ENCODE peak calls at places on chromosomes 11 and 22, in five cellular contexts. One of them, this sample, is unnamed.

GRCh38 chr11:115368616-115369015 is 135.6 kb downstream of the CADM1 start:
- DNase-seq in neuronal stem cell: no peak
- DNase-seq in fibroblast of lung: no peak
- DNase-seq in mesendoderm: no peak
- DNase-seq in SK-N-SH: no peak
- DNase-seq in this sample: no peak

GRCh38 chr11:12076840-12077534 is 33.4 kb upstream of the MICAL2 start:
- DNase-seq in neuronal stem cell: no peak
- DNase-seq in fibroblast of lung: no peak
- DNase-seq in mesendoderm: no peak
- DNase-seq in SK-N-SH: no peak
- DNase-seq in this sample: no peak

GRCh38 chr11:112810951-112811350 is 150.3 kb upstream of the NCAM1 start:
- DNase-seq in neuronal stem cell: no peak
- DNase-seq in fibroblast of lung: no peak
- DNase-seq in mesendoderm: no peak
- DNase-seq in SK-N-SH: no peak
- DNase-seq in this sample: no peak

GRCh38 chr11:77525455-77526091 is 51.7 kb upstream of the PAK1 start:
- DNase-seq in neuronal stem cell: no peak
- DNase-seq in fibroblast of lung: no peak
- DNase-seq in mesendoderm: no peak
- DNase-seq in SK-N-SH: no peak
- DNase-seq in this sample: no peak

GRCh38 chr11:132453411-132453810 is 1078.9 kb downstream of the OPCML start:
- DNase-seq in neuronal stem cell: no peak
- DNase-seq in fibroblast of lung: peak
- DNase-seq in mesendoderm: no peak
- DNase-seq in SK-N-SH: no peak
- DNase-seq in this sample: no peak

GRCh38 chr11:121524233-121524631 is 71.5 kb upstream of the SORL1-AS1 start:
- DNase-seq in neuronal stem cell: no peak
- DNase-seq in fibroblast of lung: no peak
- DNase-seq in mesendoderm: no peak
- DNase-seq in SK-N-SH: peak
- DNase-seq in this sample: no peak

GRCh38 chr11:92453055-92453454 is 228.4 kb downstream of the FAT3 start:
- DNase-seq in neuronal stem cell: no peak
- DNase-seq in fibroblast of lung: peak
- DNase-seq in mesendoderm: no peak
- DNase-seq in SK-N-SH: no peak
- DNase-seq in this sample: no peak

GRCh38 chr11:76205252-76206076 is 838 bp downstream of the WNT11 start:
- DNase-seq in neuronal stem cell: no peak
- DNase-seq in fibroblast of lung: no peak
- DNase-seq in mesendoderm: peak
- DNase-seq in SK-N-SH: no peak
- DNase-seq in this sample: no peak

GRCh38 chr11:110297726-110298297 is 1.4 kb upstream of the RDX start:
- DNase-seq in neuronal stem cell: no peak
- DNase-seq in fibroblast of lung: no peak
- DNase-seq in mesendoderm: peak
- DNase-seq in SK-N-SH: no peak
- DNase-seq in this sample: no peak

GRCh38 chr11:108916935-108917334 is 252.1 kb downstream of the DDX10 start:
- DNase-seq in neuronal stem cell: no peak
- DNase-seq in fibroblast of lung: no peak
- DNase-seq in mesendoderm: no peak
- DNase-seq in SK-N-SH: no peak
- DNase-seq in this sample: no peak

GRCh38 chr11:110147965-110148709 is 54.9 kb downstream of the ZC3H12C start:
- DNase-seq in neuronal stem cell: no peak
- DNase-seq in fibroblast of lung: peak
- DNase-seq in mesendoderm: peak
- DNase-seq in SK-N-SH: no peak
- DNase-seq in this sample: no peak

GRCh38 chr11:4887591-4887990 is 5.9 kb downstream of the OR51T1 start:
- DNase-seq in neuronal stem cell: no peak
- DNase-seq in fibroblast of lung: no peak
- DNase-seq in mesendoderm: no peak
- DNase-seq in SK-N-SH: no peak
- DNase-seq in this sample: no peak

GRCh38 chr11:1560011-1560579 is 12.0 kb downstream of the DUSP8 start:
- DNase-seq in neuronal stem cell: no peak
- DNase-seq in fibroblast of lung: no peak
- DNase-seq in mesendoderm: no peak
- DNase-seq in SK-N-SH: no peak
- DNase-seq in this sample: peak

GRCh38 chr11:11760838-11761237 is 80.9 kb upstream of the USP47 start:
- DNase-seq in neuronal stem cell: no peak
- DNase-seq in fibroblast of lung: no peak
- DNase-seq in mesendoderm: no peak
- DNase-seq in SK-N-SH: no peak
- DNase-seq in this sample: no peak

GRCh38 chr11:44731685-44732411 is 5.1 kb downstream of the TSPAN18 start:
- DNase-seq in neuronal stem cell: no peak
- DNase-seq in fibroblast of lung: no peak
- DNase-seq in mesendoderm: peak
- DNase-seq in SK-N-SH: peak
- DNase-seq in this sample: peak

GRCh38 chr22:42910221-42910942 is 53.3 kb upstream of the ARFGAP3 start:
- DNase-seq in neuronal stem cell: no peak
- DNase-seq in fibroblast of lung: no peak
- DNase-seq in mesendoderm: no peak
- DNase-seq in SK-N-SH: no peak
- DNase-seq in this sample: no peak

GRCh38 chr11:110022548-110022947 is 70.6 kb upstream of the ZC3H12C start:
- DNase-seq in neuronal stem cell: no peak
- DNase-seq in fibroblast of lung: peak
- DNase-seq in mesendoderm: no peak
- DNase-seq in SK-N-SH: no peak
- DNase-seq in this sample: no peak

GRCh38 chr11:2621919-2622318 is 77.9 kb downstream of the KCNQ1OT1 start:
- DNase-seq in neuronal stem cell: no peak
- DNase-seq in fibroblast of lung: no peak
- DNase-seq in mesendoderm: no peak
- DNase-seq in SK-N-SH: no peak
- DNase-seq in this sample: no peak

GRCh38 chr11:371051-371450 is 1.8 kb downstream of the B4GALNT4 start:
- DNase-seq in neuronal stem cell: no peak
- DNase-seq in fibroblast of lung: no peak
- DNase-seq in mesendoderm: no peak
- DNase-seq in SK-N-SH: peak
- DNase-seq in this sample: no peak
- H3K4me2 ChIP-seq in neuronal stem cell: no peak
- H3K4me2 ChIP-seq in fibroblast of lung: no peak
- H3K4me2 ChIP-seq in mesendoderm: no peak
- H3K4me2 ChIP-seq in SK-N-SH: no peak
- H3K4me2 ChIP-seq in this sample: no peak

DNA sequence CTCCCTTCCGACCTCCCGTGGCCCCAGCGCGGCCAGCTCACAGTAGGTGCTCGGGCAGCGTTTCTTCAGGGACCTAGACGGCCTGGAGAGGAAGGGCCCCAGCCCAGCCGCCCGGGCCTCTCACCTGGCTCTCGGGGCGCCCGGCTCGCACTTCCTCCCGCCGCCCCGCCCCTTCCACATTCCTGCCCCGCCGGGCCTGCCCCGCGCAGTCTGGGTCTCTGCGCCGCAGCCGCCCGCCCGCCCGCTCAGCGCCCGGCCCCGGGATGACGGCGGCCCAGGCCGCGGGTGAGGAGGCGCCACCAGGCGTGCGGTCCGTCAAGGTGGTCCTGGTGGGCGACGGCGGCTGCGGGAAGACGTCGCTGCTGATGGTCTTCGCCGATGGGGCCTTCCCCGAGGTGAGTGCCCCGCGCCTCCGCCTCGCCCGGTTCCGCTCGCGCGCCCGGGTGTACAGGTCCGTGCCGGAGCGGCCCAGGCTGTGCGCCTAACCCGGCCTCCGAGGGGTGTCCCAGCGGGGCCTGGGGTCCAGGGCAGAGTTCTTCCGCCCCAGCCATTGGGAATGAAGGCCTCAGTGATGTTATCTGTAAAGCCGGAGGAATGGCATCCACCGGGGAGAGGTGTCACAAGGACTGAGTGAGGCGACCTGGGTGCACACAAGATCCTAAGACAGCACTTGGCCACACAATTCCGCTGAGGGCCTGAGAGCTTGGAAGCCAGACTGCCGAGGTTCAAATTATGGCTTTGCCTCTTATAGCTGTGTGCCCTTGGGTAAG is at the start of gene RHOD:
- DNase-seq in neuronal stem cell: peak
- DNase-seq in fibroblast of lung: peak
- DNase-seq in mesendoderm: peak
- DNase-seq in SK-N-SH: no peak
- DNase-seq in this sample: peak
- H3K4me2 ChIP-seq in neuronal stem cell: peak
- H3K4me2 ChIP-seq in fibroblast of lung: peak
- H3K4me2 ChIP-seq in mesendoderm: peak
- H3K4me2 ChIP-seq in SK-N-SH: no peak
- H3K4me2 ChIP-seq in this sample: peak

DNA sequence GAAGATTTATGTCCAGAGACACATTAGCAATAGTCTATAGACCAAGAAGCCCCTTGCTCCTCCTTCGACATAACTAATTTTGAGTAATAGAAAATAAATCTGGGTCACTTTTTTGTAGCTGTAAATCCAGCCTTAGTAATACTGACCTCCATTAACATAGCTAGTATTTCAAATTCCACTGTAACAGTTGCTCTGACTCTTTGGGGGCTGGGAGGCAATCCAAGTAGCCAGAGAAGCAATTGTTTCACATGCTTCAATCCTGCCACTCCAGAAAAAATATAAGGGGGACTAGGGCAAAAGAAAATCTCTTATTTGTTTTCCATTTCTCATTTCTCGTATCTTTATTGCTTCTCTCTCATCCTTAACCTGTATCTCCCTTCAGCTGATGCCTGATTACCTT is 145.8 kb downstream of the MAML2 start:
- DNase-seq in neuronal stem cell: no peak
- DNase-seq in fibroblast of lung: peak
- DNase-seq in mesendoderm: peak
- DNase-seq in SK-N-SH: no peak
- DNase-seq in this sample: no peak
- H3K4me2 ChIP-seq in neuronal stem cell: no peak
- H3K4me2 ChIP-seq in fibroblast of lung: no peak
- H3K4me2 ChIP-seq in mesendoderm: no peak
- H3K4me2 ChIP-seq in SK-N-SH: no peak
- H3K4me2 ChIP-seq in this sample: peak

GRCh38 chr11:124896821-124897391 is 759 bp downstream of the ROBO4 start:
- DNase-seq in neuronal stem cell: no peak
- DNase-seq in fibroblast of lung: no peak
- DNase-seq in mesendoderm: no peak
- DNase-seq in SK-N-SH: peak
- DNase-seq in this sample: no peak
- H3K4me2 ChIP-seq in neuronal stem cell: no peak
- H3K4me2 ChIP-seq in fibroblast of lung: no peak
- H3K4me2 ChIP-seq in mesendoderm: no peak
- H3K4me2 ChIP-seq in SK-N-SH: no peak
- H3K4me2 ChIP-seq in this sample: no peak

DNA sequence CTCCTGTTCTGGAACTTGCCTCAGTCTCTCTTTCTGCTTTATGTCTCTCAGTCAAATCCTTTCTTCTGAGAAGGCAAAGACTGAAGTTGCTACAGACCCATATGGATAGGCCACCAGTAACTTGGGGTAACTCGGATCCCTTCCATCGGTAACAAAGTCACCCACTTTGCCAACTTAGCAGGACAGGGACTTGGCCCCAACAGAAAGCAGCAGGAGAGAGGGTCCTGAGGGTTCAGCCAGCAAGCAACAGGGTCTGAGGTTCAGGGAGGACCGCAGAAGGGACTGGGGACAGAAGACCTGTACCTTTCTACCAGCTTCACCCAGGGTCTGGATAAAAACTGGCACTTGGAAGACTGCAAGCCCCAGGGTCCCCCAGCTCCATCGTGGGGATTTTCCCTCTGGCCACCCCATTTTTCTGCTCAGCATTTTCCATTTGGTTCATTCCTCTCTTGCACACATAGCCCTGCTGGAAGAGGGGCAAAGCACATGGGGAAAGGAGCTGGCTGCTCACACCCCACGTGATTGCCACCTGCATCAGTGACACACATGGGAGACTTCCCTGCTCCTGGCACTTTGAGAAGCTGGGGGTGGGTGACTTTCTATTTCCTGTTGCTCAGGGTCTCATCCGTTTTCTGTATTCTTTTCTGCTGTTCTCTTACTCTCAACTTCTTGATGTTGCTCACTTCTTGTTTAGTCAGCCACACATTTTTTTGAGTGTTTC is 34.6 kb upstream of the GNAZ start:
- DNase-seq in neuronal stem cell: no peak
- DNase-seq in fibroblast of lung: no peak
- DNase-seq in mesendoderm: no peak
- DNase-seq in SK-N-SH: no peak
- DNase-seq in this sample: no peak
- H3K4me2 ChIP-seq in neuronal stem cell: no peak
- H3K4me2 ChIP-seq in fibroblast of lung: no peak
- H3K4me2 ChIP-seq in mesendoderm: no peak
- H3K4me2 ChIP-seq in SK-N-SH: no peak
- H3K4me2 ChIP-seq in this sample: no peak

DNA sequence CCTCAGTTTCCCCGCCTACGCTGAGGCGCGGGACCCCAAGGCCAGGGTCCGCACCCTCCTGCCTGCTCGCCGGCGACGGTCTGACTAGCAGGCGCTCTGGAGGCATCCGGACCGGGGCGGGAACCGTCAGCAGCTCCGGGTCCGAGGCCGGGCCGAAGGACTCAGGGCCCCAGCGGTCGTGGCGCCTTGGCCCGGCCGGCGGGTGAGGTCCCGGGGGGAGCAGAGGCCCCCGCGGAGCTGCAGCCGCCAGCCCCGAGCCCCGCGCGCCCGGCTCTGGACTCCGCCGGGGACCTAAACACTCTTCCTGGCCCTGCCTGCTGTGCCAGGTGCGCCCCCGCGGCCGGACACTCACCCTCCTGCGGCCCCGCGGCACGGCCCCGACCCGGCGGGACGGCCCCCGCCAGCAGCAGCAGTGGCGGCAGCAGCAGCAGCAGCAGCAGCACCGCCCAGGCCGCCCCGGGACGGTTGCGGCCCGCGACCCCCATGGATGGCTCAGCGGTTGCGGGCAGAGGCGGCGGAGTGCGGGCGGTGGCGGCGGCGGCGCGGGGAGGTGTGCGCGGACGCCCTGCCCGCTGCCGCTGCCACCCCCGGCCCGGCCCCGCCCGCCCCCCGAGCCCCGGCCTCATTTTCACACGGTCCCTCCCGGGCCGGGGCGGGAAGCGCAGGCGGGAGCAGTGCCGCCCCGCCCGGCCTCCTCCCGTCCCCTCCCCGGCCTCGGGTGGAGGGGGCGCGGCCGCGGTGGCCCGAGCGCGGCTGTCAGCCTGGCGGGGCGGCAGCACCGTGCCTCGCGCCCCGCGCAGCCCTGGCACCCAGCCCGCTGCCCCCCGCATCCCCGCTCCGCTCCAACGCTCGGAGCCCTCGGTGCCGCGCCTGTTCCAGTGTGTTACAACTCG is at the start of gene SCUBE2:
- DNase-seq in neuronal stem cell: no peak
- DNase-seq in fibroblast of lung: no peak
- DNase-seq in mesendoderm: no peak
- DNase-seq in SK-N-SH: peak
- DNase-seq in this sample: peak
- H3K4me2 ChIP-seq in neuronal stem cell: peak
- H3K4me2 ChIP-seq in fibroblast of lung: peak
- H3K4me2 ChIP-seq in mesendoderm: peak
- H3K4me2 ChIP-seq in SK-N-SH: peak
- H3K4me2 ChIP-seq in this sample: peak

GRCh38 chr22:49503321-49503720 is 324.4 kb downstream of the BRD1 start:
- DNase-seq in neuronal stem cell: no peak
- DNase-seq in fibroblast of lung: no peak
- DNase-seq in mesendoderm: no peak
- DNase-seq in SK-N-SH: no peak
- DNase-seq in this sample: no peak
- H3K4me2 ChIP-seq in neuronal stem cell: no peak
- H3K4me2 ChIP-seq in fibroblast of lung: no peak
- H3K4me2 ChIP-seq in mesendoderm: no peak
- H3K4me2 ChIP-seq in SK-N-SH: no peak
- H3K4me2 ChIP-seq in this sample: no peak